ENCODE peak calls at places on chromosomes 3 and 15, in ten cellular contexts. One of them, this sample, is unnamed.

GRCh38 chr3:157384526-157384925 is 52.1 kb upstream of the PTX3 start:
- DNase-seq in H1: no peak
- DNase-seq in ovary: no peak
- DNase-seq in tibial nerve: no peak
- DNase-seq in A549: no peak
- DNase-seq in upper lobe of left lung: no peak
- DNase-seq in suprapubic skin: no peak
- DNase-seq in HepG2: no peak
- DNase-seq in GM12878: no peak
- DNase-seq in K562: no peak
- DNase-seq in this sample: no peak

GRCh38 chr15:51162865-51163762 is 68.4 kb upstream of the TNFAIP8L3 start:
- DNase-seq in H1: peak
- DNase-seq in ovary: peak
- DNase-seq in tibial nerve: peak
- DNase-seq in A549: peak
- DNase-seq in upper lobe of left lung: no peak
- DNase-seq in suprapubic skin: peak
- DNase-seq in HepG2: peak
- DNase-seq in GM12878: peak
- DNase-seq in K562: peak
- DNase-seq in this sample: peak

GRCh38 chr3:197501496-197501878 is 54.3 kb downstream of the BDH1 start:
- DNase-seq in H1: no peak
- DNase-seq in ovary: no peak
- DNase-seq in tibial nerve: no peak
- DNase-seq in A549: no peak
- DNase-seq in upper lobe of left lung: no peak
- DNase-seq in suprapubic skin: no peak
- DNase-seq in HepG2: peak
- DNase-seq in GM12878: peak
- DNase-seq in K562: peak
- DNase-seq in this sample: no peak

GRCh38 chr3:157475921-157476395 is 27.3 kb downstream of the VEPH1 start:
- DNase-seq in H1: no peak
- DNase-seq in ovary: no peak
- DNase-seq in tibial nerve: no peak
- DNase-seq in A549: no peak
- DNase-seq in upper lobe of left lung: no peak
- DNase-seq in suprapubic skin: no peak
- DNase-seq in HepG2: no peak
- DNase-seq in GM12878: no peak
- DNase-seq in K562: no peak
- DNase-seq in this sample: no peak

GRCh38 chr3:8445861-8446260 is 55.8 kb upstream of the LMCD1 start:
- DNase-seq in H1: no peak
- DNase-seq in ovary: no peak
- DNase-seq in tibial nerve: no peak
- DNase-seq in A549: no peak
- DNase-seq in upper lobe of left lung: no peak
- DNase-seq in suprapubic skin: no peak
- DNase-seq in HepG2: no peak
- DNase-seq in GM12878: no peak
- DNase-seq in K562: no peak
- DNase-seq in this sample: no peak

GRCh38 chr3:141680620-141681389 is 57.3 kb upstream of the RNF7 start:
- DNase-seq in H1: no peak
- DNase-seq in ovary: no peak
- DNase-seq in tibial nerve: no peak
- DNase-seq in A549: no peak
- DNase-seq in upper lobe of left lung: no peak
- DNase-seq in suprapubic skin: no peak
- DNase-seq in HepG2: no peak
- DNase-seq in GM12878: no peak
- DNase-seq in K562: no peak
- DNase-seq in this sample: peak

GRCh38 chr15:61668444-61668843 is 391.8 kb downstream of the VPS13C start:
- DNase-seq in H1: no peak
- DNase-seq in ovary: no peak
- DNase-seq in tibial nerve: no peak
- DNase-seq in A549: no peak
- DNase-seq in upper lobe of left lung: no peak
- DNase-seq in suprapubic skin: no peak
- DNase-seq in HepG2: no peak
- DNase-seq in GM12878: no peak
- DNase-seq in K562: peak
- DNase-seq in this sample: peak

GRCh38 chr15:37789881-37790280 is 144.6 kb upstream of the TMCO5A start:
- DNase-seq in H1: no peak
- DNase-seq in ovary: no peak
- DNase-seq in tibial nerve: no peak
- DNase-seq in A549: no peak
- DNase-seq in upper lobe of left lung: no peak
- DNase-seq in suprapubic skin: no peak
- DNase-seq in HepG2: no peak
- DNase-seq in GM12878: no peak
- DNase-seq in K562: no peak
- DNase-seq in this sample: no peak

GRCh38 chr3:121883507-121883906 is 10.7 kb upstream of the SLC15A2 start:
- DNase-seq in H1: no peak
- DNase-seq in ovary: no peak
- DNase-seq in tibial nerve: no peak
- DNase-seq in A549: peak
- DNase-seq in upper lobe of left lung: no peak
- DNase-seq in suprapubic skin: no peak
- DNase-seq in HepG2: peak
- DNase-seq in GM12878: no peak
- DNase-seq in K562: peak
- DNase-seq in this sample: no peak

GRCh38 chr15:62964251-62964650 is 78.3 kb upstream of the TPM1 start:
- DNase-seq in H1: no peak
- DNase-seq in ovary: no peak
- DNase-seq in tibial nerve: peak
- DNase-seq in A549: no peak
- DNase-seq in upper lobe of left lung: no peak
- DNase-seq in suprapubic skin: peak
- DNase-seq in HepG2: no peak
- DNase-seq in GM12878: no peak
- DNase-seq in K562: no peak
- DNase-seq in this sample: no peak

GRCh38 chr3:94873751-94874150 is 810.9 kb downstream of the NSUN3 start:
- DNase-seq in H1: no peak
- DNase-seq in ovary: peak
- DNase-seq in tibial nerve: no peak
- DNase-seq in A549: no peak
- DNase-seq in upper lobe of left lung: peak
- DNase-seq in suprapubic skin: no peak
- DNase-seq in HepG2: no peak
- DNase-seq in GM12878: no peak
- DNase-seq in K562: no peak
- DNase-seq in this sample: no peak

GRCh38 chr3:138381950-138382715 is 33.8 kb downstream of the MRAS start:
- DNase-seq in H1: no peak
- DNase-seq in ovary: peak
- DNase-seq in tibial nerve: peak
- DNase-seq in A549: no peak
- DNase-seq in upper lobe of left lung: no peak
- DNase-seq in suprapubic skin: peak
- DNase-seq in HepG2: peak
- DNase-seq in GM12878: no peak
- DNase-seq in K562: no peak
- DNase-seq in this sample: no peak

GRCh38 chr3:13288732-13289718 is 131.1 kb downstream of the NUP210 start:
- DNase-seq in H1: no peak
- DNase-seq in ovary: no peak
- DNase-seq in tibial nerve: no peak
- DNase-seq in A549: no peak
- DNase-seq in upper lobe of left lung: no peak
- DNase-seq in suprapubic skin: no peak
- DNase-seq in HepG2: no peak
- DNase-seq in GM12878: no peak
- DNase-seq in K562: no peak
- DNase-seq in this sample: no peak

GRCh38 chr3:30607032-30607833 is 832 bp downstream of the TGFBR2 start:
- DNase-seq in H1: peak
- DNase-seq in ovary: peak
- DNase-seq in tibial nerve: peak
- DNase-seq in A549: no peak
- DNase-seq in upper lobe of left lung: peak
- DNase-seq in suprapubic skin: peak
- DNase-seq in HepG2: no peak
- DNase-seq in GM12878: no peak
- DNase-seq in K562: no peak
- DNase-seq in this sample: peak

GRCh38 chr3:195064300-195064931 is 206.5 kb downstream of the XXYLT1 start:
- DNase-seq in H1: no peak
- DNase-seq in ovary: no peak
- DNase-seq in tibial nerve: no peak
- DNase-seq in A549: no peak
- DNase-seq in upper lobe of left lung: no peak
- DNase-seq in suprapubic skin: no peak
- DNase-seq in HepG2: peak
- DNase-seq in GM12878: no peak
- DNase-seq in K562: no peak
- DNase-seq in this sample: no peak

DNA sequence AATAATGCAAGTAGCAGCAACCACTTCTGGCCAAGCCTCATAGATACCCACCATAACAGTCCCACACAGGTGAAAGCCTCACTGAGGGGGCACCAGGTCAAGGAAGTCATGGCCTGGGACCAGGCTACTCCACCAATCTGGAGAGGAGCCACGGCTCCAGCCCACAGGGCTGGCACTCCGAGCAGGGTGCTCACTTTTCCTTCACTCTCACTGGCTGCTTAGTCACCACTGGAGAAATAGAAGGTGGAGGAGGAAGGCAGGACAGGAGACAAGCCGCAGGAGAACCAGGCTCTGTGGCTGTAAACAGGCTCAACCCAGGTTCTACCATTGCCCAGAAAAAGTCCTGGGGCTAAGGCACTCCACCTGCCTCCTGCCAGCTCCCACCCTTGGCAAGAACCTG is 1.2 kb downstream of the USP19 start:
- DNase-seq in H1: no peak
- DNase-seq in ovary: no peak
- DNase-seq in tibial nerve: no peak
- DNase-seq in A549: no peak
- DNase-seq in upper lobe of left lung: no peak
- DNase-seq in suprapubic skin: no peak
- DNase-seq in HepG2: no peak
- DNase-seq in GM12878: no peak
- DNase-seq in K562: no peak
- DNase-seq in this sample: no peak
- H3K27ac ChIP-seq in H1: no peak
- H3K27ac ChIP-seq in ovary: peak
- H3K27ac ChIP-seq in tibial nerve: no peak
- H3K27ac ChIP-seq in A549: peak
- H3K27ac ChIP-seq in upper lobe of left lung: peak
- H3K27ac ChIP-seq in suprapubic skin: peak
- H3K27ac ChIP-seq in HepG2: no peak
- H3K27ac ChIP-seq in GM12878: peak
- H3K27ac ChIP-seq in K562: peak
- H3K27ac ChIP-seq in this sample: peak

DNA sequence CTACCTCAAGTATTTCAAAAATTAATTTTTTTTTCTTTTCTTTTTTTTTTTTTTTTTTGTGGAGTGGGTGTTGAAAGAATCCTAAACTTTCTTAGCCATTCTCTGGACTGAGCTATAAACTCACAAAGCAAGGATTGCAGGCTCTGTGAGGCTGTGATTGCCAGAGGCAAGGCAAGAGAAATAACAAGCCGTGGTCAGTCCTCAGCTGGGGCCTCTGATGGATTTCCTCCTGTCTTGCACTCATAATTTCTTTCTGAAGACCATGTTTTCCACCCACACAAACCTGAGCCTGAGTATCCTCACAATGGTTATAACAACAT is 1.3 kb downstream of the CX3CR1 start:
- DNase-seq in H1: no peak
- DNase-seq in ovary: no peak
- DNase-seq in tibial nerve: no peak
- DNase-seq in A549: no peak
- DNase-seq in upper lobe of left lung: no peak
- DNase-seq in suprapubic skin: no peak
- DNase-seq in HepG2: no peak
- DNase-seq in GM12878: no peak
- DNase-seq in K562: no peak
- DNase-seq in this sample: peak
- H3K4me3 ChIP-seq in H1: no peak
- H3K4me3 ChIP-seq in ovary: no peak
- H3K4me3 ChIP-seq in tibial nerve: no peak
- H3K4me3 ChIP-seq in A549: no peak
- H3K4me3 ChIP-seq in upper lobe of left lung: no peak
- H3K4me3 ChIP-seq in suprapubic skin: no peak
- H3K4me3 ChIP-seq in HepG2: no peak
- H3K4me3 ChIP-seq in GM12878: no peak
- H3K4me3 ChIP-seq in K562: no peak
- H3K4me3 ChIP-seq in this sample: no peak

GRCh38 chr3:187104956-187105355 is 34.3 kb downstream of the RPL39L start:
- DNase-seq in H1: no peak
- DNase-seq in ovary: no peak
- DNase-seq in tibial nerve: no peak
- DNase-seq in A549: no peak
- DNase-seq in upper lobe of left lung: no peak
- DNase-seq in suprapubic skin: no peak
- DNase-seq in HepG2: no peak
- DNase-seq in GM12878: no peak
- DNase-seq in K562: no peak
- DNase-seq in this sample: no peak
- TF ChIP-seq EP300 in H1: no peak
- TF ChIP-seq EP300 in ovary: no peak
- TF ChIP-seq EP300 in tibial nerve: no peak
- TF ChIP-seq EP300 in A549: no peak
- TF ChIP-seq EP300 in upper lobe of left lung: no peak
- TF ChIP-seq EP300 in suprapubic skin: no peak
- TF ChIP-seq EP300 in HepG2: no peak
- TF ChIP-seq EP300 in GM12878: no peak
- TF ChIP-seq EP300 in K562: no peak
- TF ChIP-seq EP300 in this sample: no peak

DNA sequence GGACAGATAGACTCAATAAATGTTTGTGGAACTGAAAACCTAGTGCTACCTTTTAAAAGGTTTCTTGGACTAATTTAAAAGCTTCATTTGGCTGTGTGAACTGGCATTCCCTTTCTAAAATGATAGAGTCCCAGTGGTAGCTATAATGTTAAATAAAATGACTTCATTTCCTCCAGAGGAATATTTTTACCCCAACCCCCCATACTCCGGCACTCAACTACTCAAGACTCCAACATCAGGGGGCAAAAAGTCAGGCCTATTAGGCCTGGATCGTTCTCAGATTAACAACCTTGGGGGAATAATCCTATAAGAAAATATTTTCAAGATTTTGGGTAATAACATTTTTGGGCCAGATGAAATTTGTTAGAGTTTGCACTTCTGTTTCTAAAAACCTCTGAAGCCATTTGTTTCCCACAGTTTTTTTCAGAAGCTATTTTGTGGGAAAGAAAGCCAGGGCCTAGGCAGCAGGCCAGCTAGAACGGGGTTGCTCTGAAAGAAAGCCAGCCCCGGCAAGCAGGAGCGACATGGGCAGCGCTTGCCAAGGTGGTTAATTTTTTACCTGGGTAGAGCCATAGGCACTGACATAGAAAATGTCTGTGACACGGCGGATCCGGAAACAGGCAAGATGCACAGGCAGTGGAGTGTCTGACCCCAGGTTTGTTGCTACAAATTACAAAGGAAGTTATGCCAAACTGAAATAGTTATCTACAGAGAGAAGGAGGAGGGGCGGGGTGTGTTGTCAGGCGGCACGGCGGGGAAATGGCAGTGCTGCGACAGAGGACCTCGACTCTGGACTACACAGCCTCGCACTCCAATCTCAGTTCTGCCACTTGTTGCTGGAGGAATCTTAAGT is 84.6 kb downstream of the MAGI1 start:
- DNase-seq in H1: no peak
- DNase-seq in ovary: peak
- DNase-seq in tibial nerve: no peak
- DNase-seq in A549: no peak
- DNase-seq in upper lobe of left lung: peak
- DNase-seq in suprapubic skin: no peak
- DNase-seq in HepG2: peak
- DNase-seq in GM12878: no peak
- DNase-seq in K562: no peak
- DNase-seq in this sample: no peak
- H3K27ac ChIP-seq in H1: peak
- H3K27ac ChIP-seq in ovary: peak
- H3K27ac ChIP-seq in tibial nerve: no peak
- H3K27ac ChIP-seq in A549: peak
- H3K27ac ChIP-seq in upper lobe of left lung: peak
- H3K27ac ChIP-seq in suprapubic skin: peak
- H3K27ac ChIP-seq in HepG2: peak
- H3K27ac ChIP-seq in GM12878: no peak
- H3K27ac ChIP-seq in K562: no peak
- H3K27ac ChIP-seq in this sample: peak